ENCODE peak calls at places on chromosomes 6 and 20, in six cellular contexts. F is stomach, L is A549, R is tibial nerve, C is ovary, S is H1. N is an unnamed sample.

GRCh38 chr20:35344354-35344837 is 52.2 kb upstream of the FAM83C start:
- DNase-seq in F (peak; percentile 56), L (peak; percentile 63), R (no peak), C (peak; percentile 63), S (no peak), N (peak; percentile 65)

GRCh38 chr6:40308533-40309306 is 278.4 kb downstream of the LRFN2 start:
- DNase-seq in F (peak; percentile 67), L (peak; percentile 13), R (peak; percentile 84), C (peak; percentile 16), S (peak; percentile 98), N (peak; percentile 64)

GRCh38 chr20:19466204-19466928 is 253.9 kb downstream of the SLC24A3 start:
- DNase-seq in F (no peak), L (no peak), R (no peak), C (no peak), S (no peak), N (no peak)

GRCh38 chr6:92810913-92811312 is 608.4 kb downstream of the EPHA7 start:
- DNase-seq in F (no peak), L (peak; percentile 10), R (no peak), C (no peak), S (peak; percentile 64), N (no peak)

GRCh38 chr6:21732731-21733130 is 139.2 kb downstream of the SOX4 start:
- DNase-seq in F (no peak), L (no peak), R (no peak), C (no peak), S (no peak), N (no peak)

GRCh38 chr20:17530716-17531536 is at the start of gene BFSP1:
- DNase-seq in F (peak; percentile 68), L (peak; percentile 79), R (no peak), C (peak; percentile 53), S (peak; percentile 82), N (peak; percentile 56)

GRCh38 chr20:40512567-40512966 is 176.5 kb downstream of the MAFB start:
- DNase-seq in F (no peak), L (no peak), R (no peak), C (no peak), S (no peak), N (no peak)

GRCh38 chr20:47019106-47019824 is 124.6 kb downstream of the EYA2 start:
- DNase-seq in F (no peak), L (no peak), R (peak; percentile 40), C (no peak), S (no peak), N (peak; percentile 20)

GRCh38 chr6:10555625-10556309 is 34.6 kb downstream of the GCNT2 start:
- DNase-seq in F (peak; percentile 51), L (no peak), R (peak; percentile 10), C (no peak), S (peak; percentile 70), N (peak; percentile 59)

GRCh38 chr6:149884215-149884614 is 13.7 kb downstream of the RAET1E start:
- DNase-seq in F (peak; percentile 55), L (no peak), R (no peak), C (peak; percentile 61), S (peak; percentile 65), N (no peak)

GRCh38 chr6:44801188-44801587 is 413.7 kb downstream of the CDC5L start:
- DNase-seq in F (no peak), L (no peak), R (no peak), C (no peak), S (no peak), N (no peak)

GRCh38 chr6:149487316-149487715 is 2.5 kb upstream of the ZC3H12D start:
- DNase-seq in F (no peak), L (no peak), R (no peak), C (no peak), S (no peak), N (no peak)

GRCh38 chr6:105993341-105993740 is 92.8 kb upstream of the PRDM1 start:
- DNase-seq in F (no peak), L (no peak), R (no peak), C (no peak), S (no peak), N (no peak)

GRCh38 chr20:47326718-47327137 is 29.8 kb downstream of the ZMYND8 start:
- DNase-seq in F (no peak), L (peak; percentile 74), R (no peak), C (no peak), S (no peak), N (no peak)

GRCh38 chr6:137871299-137871698 is 4.2 kb downstream of the TNFAIP3 start:
- DNase-seq in F (no peak), L (no peak), R (no peak), C (no peak), S (no peak), N (no peak)

GRCh38 chr6:70280462-70280861 is 22.4 kb downstream of the COL9A1 start:
- DNase-seq in F (no peak), L (no peak), R (no peak), C (no peak), S (peak; percentile 50), N (peak; percentile 21)

DNA sequence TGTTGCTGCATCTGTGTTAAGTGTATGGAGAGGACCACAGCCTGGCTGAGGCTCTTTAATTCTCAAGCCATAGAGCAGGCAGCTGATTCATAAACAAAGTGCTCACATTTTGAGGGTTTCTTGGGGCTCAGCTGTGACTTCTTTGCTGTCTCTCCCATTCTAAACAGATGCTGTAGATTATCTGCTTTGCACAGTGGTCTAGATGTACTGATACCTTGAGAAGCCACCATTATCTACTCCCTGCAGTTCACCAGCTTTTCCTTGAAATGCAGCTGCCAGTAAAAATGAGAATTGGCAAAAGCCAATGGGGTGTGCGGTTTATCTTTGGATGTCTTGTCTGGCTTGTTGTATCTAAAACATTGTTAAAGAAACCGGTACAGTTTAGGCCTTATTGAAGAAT is 5.2 kb upstream of the CNR1 start:
- DNase-seq in F (no peak), L (no peak), R (no peak), C (no peak), S (no peak), N (no peak)
- TF ChIP-seq EP300 in F (no peak), L (no peak), R (no peak), C (no peak), S (no peak), N (no peak)

GRCh38 chr6:7899046-7899888 is 11.3 kb downstream of the TXNDC5 start:
- DNase-seq in F (no peak), L (peak; percentile 35), R (no peak), C (no peak), S (no peak), N (peak; percentile 38)
- TF ChIP-seq CTCF in F (no peak), L (peak; percentile 22), R (no peak), C (no peak), S (peak; percentile 31), N (peak; percentile 39)

DNA sequence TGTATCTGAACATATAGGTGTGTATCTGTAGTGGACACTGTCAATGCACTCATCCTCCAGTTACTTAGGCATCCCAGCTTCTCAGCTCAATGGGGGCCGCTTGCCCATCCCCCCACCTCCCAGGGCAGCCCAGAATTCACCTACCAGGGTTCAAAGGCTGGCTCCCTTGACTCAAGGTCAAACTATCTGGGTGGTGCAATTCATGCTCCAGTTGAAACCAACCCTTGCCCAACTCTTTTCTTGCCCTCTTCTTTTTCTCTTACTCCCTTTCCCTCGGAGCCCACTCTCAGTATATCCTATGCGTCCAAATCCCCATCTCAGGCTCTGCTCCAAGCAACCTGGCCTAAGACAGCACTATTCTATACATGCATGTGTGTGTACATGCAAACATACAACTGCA is 127.4 kb downstream of the BCAS1 start:
- DNase-seq in F (no peak), L (no peak), R (no peak), C (no peak), S (peak; percentile 41), N (no peak)
- TF ChIP-seq EP300 in F (no peak), L (no peak), R (no peak), C (no peak), S (no peak), N (no peak)

DNA sequence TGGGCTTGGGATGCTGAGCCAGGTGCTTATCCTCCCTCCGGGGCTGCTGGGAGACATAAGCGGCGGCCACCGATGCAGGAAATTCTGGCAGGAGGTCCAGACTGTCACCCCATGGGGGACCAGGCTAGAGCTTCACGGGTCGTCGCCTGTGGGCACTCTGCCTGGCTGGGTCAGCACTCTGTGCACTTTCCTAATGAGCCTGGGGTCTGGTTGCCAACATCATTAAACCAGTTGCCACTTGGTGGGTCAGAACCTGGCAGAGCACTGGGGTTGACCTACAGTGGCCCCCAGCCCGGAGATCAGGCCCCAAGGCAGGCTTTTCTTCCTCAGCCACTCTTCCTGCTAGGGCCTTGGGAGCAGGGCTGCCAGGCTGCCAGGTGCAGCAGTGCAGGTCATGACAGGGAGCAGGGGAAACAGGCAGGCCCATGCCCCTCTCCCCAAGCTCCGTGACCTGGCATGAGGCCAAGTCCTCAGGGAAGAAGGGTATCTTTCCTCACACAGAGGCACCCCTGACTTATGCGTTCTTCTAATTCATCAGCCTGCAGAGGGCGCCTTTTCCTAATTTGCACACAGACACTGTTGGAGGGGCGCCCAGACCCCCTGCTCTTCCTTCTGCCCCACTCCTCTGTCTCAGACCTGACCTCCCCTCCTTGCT is 154.5 kb upstream of the MLN start:
- DNase-seq in F (no peak), L (no peak), R (no peak), C (no peak), S (peak; percentile 82), N (no peak)
- TF ChIP-seq CTCF in F (no peak), L (peak; percentile 23), R (no peak), C (no peak), S (peak; percentile 79), N (peak; percentile 21)

GRCh38 chr20:31674895-31675827 is 37.4 kb downstream of the COX4I2 start:
- DNase-seq in F (peak; percentile 71), L (no peak), R (peak; percentile 60), C (peak; percentile 58), S (no peak), N (peak; percentile 69)
- TF ChIP-seq EP300 in F (no peak), L (no peak), R (no peak), C (no peak), S (no peak), N (no peak)

GRCh38 chr6:130148181-130148580 is 74.6 kb downstream of the SAMD3 start:
- DNase-seq in F (no peak), L (peak; percentile 15), R (no peak), C (no peak), S (no peak), N (no peak)
- TF ChIP-seq CTCF in F (no peak), L (no peak), R (no peak), C (no peak), S (peak; percentile 58), N (no peak)

GRCh38 chr6:45931254-45931653 is 84.4 kb downstream of the CLIC5 start:
- DNase-seq in F (no peak), L (no peak), R (no peak), C (no peak), S (no peak), N (no peak)
- TF ChIP-seq EP300 in F (no peak), L (no peak), R (no peak), C (no peak), S (no peak), N (no peak)

DNA sequence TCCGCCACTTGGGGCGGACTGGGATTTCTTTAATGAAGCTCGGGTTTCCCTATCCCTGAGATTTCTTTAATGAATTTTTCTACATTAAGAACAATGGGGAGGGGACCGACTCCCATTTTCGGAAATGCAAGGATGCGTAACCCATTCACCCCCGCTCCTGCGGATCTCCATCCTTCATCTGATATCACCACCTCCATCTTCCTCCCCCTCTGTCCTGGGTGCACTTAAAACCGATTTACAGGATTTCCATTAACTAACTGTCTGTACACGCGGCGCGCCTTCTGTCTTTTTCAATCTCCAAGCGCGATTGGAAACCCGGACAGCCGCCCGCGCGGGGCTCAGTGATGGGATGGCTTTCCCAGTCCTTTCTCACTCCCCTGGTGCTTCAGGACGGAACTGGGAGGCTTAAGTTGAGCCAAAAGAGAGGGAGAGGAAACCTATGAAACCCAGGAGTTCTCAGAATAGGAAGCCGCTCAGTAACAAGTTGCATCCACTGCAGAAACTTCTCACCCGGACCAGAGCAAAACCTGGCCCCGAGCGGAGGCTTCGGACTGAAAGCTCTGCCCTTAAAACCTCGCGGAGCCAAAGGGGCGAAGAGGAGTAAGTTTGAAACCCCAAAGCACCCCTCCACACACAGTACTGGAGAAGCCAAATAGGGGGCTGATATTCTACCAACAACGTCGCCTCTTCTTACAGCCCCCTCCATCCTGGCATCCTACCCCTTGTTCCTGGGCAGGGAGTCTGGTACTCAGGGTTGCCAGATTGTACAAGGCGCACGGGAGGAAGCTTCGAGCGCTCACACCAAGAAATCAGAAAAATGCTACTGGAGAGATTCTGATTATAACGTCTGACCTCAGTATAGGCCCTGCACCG is 721 bp upstream of the COL12A1 start:
- DNase-seq in F (no peak), L (no peak), R (peak; percentile 31), C (peak; percentile 42), S (peak; percentile 66), N (no peak)
- TF ChIP-seq CTCF in F (no peak), L (no peak), R (no peak), C (no peak), S (no peak), N (no peak)